ENCODE peak calls at places on chromosomes 11 and 22, in nine cellular contexts. One of them, this sample, is unnamed.

GRCh38 chr22:49983148-49984042 is 22.8 kb downstream of the PIM3 start:
- DNase-seq in stimulated activated CD4-positive, alpha-beta T cell treated with anti-CD3 and anti-CD28 coated beads, Interleukin-15, amount 100 ng/mL, for 48 hours: no peak
- DNase-seq in HTR-8/SVneo: no peak
- DNase-seq in adipocyte: no peak
- DNase-seq in GOT3: no peak
- DNase-seq in right atrium auricular region: no peak
- DNase-seq in activated CD8-positive, alpha-beta T cell treated with anti-CD3 and anti-CD28 coated beads for 36 hours: no peak
- DNase-seq in chondrocyte: peak
- DNase-seq in Calu3: no peak
- DNase-seq in this sample: no peak

GRCh38 chr11:10067629-10068300 is 226.3 kb downstream of the SBF2 start:
- DNase-seq in stimulated activated CD4-positive, alpha-beta T cell treated with anti-CD3 and anti-CD28 coated beads, Interleukin-15, amount 100 ng/mL, for 48 hours: no peak
- DNase-seq in HTR-8/SVneo: no peak
- DNase-seq in adipocyte: no peak
- DNase-seq in GOT3: no peak
- DNase-seq in right atrium auricular region: no peak
- DNase-seq in activated CD8-positive, alpha-beta T cell treated with anti-CD3 and anti-CD28 coated beads for 36 hours: no peak
- DNase-seq in chondrocyte: no peak
- DNase-seq in Calu3: no peak
- DNase-seq in this sample: no peak

GRCh38 chr11:73331138-73331916 is 23.3 kb downstream of the ARHGEF17 start:
- DNase-seq in stimulated activated CD4-positive, alpha-beta T cell treated with anti-CD3 and anti-CD28 coated beads, Interleukin-15, amount 100 ng/mL, for 48 hours: no peak
- DNase-seq in HTR-8/SVneo: peak
- DNase-seq in adipocyte: peak
- DNase-seq in GOT3: no peak
- DNase-seq in right atrium auricular region: no peak
- DNase-seq in activated CD8-positive, alpha-beta T cell treated with anti-CD3 and anti-CD28 coated beads for 36 hours: no peak
- DNase-seq in chondrocyte: no peak
- DNase-seq in Calu3: no peak
- DNase-seq in this sample: no peak

GRCh38 chr11:75583710-75584658 is 21.9 kb downstream of the SERPINH1 start:
- DNase-seq in stimulated activated CD4-positive, alpha-beta T cell treated with anti-CD3 and anti-CD28 coated beads, Interleukin-15, amount 100 ng/mL, for 48 hours: no peak
- DNase-seq in HTR-8/SVneo: peak
- DNase-seq in adipocyte: peak
- DNase-seq in GOT3: no peak
- DNase-seq in right atrium auricular region: peak
- DNase-seq in activated CD8-positive, alpha-beta T cell treated with anti-CD3 and anti-CD28 coated beads for 36 hours: peak
- DNase-seq in chondrocyte: no peak
- DNase-seq in Calu3: no peak
- DNase-seq in this sample: peak

GRCh38 chr11:35766651-35767050 is 104.1 kb downstream of the TRIM44 start:
- DNase-seq in stimulated activated CD4-positive, alpha-beta T cell treated with anti-CD3 and anti-CD28 coated beads, Interleukin-15, amount 100 ng/mL, for 48 hours: no peak
- DNase-seq in HTR-8/SVneo: no peak
- DNase-seq in adipocyte: no peak
- DNase-seq in GOT3: no peak
- DNase-seq in right atrium auricular region: no peak
- DNase-seq in activated CD8-positive, alpha-beta T cell treated with anti-CD3 and anti-CD28 coated beads for 36 hours: no peak
- DNase-seq in chondrocyte: no peak
- DNase-seq in Calu3: no peak
- DNase-seq in this sample: no peak

GRCh38 chr11:13984616-13985474 is 22.3 kb downstream of the SPON1 start:
- DNase-seq in stimulated activated CD4-positive, alpha-beta T cell treated with anti-CD3 and anti-CD28 coated beads, Interleukin-15, amount 100 ng/mL, for 48 hours: no peak
- DNase-seq in HTR-8/SVneo: no peak
- DNase-seq in adipocyte: peak
- DNase-seq in GOT3: no peak
- DNase-seq in right atrium auricular region: no peak
- DNase-seq in activated CD8-positive, alpha-beta T cell treated with anti-CD3 and anti-CD28 coated beads for 36 hours: no peak
- DNase-seq in chondrocyte: no peak
- DNase-seq in Calu3: no peak
- DNase-seq in this sample: peak

GRCh38 chr11:14687943-14688627 is 44.5 kb downstream of the PDE3B start:
- DNase-seq in stimulated activated CD4-positive, alpha-beta T cell treated with anti-CD3 and anti-CD28 coated beads, Interleukin-15, amount 100 ng/mL, for 48 hours: no peak
- DNase-seq in HTR-8/SVneo: no peak
- DNase-seq in adipocyte: no peak
- DNase-seq in GOT3: no peak
- DNase-seq in right atrium auricular region: no peak
- DNase-seq in activated CD8-positive, alpha-beta T cell treated with anti-CD3 and anti-CD28 coated beads for 36 hours: no peak
- DNase-seq in chondrocyte: no peak
- DNase-seq in Calu3: no peak
- DNase-seq in this sample: no peak

GRCh38 chr11:118224512-118225180 is at the start of gene JAML:
- DNase-seq in stimulated activated CD4-positive, alpha-beta T cell treated with anti-CD3 and anti-CD28 coated beads, Interleukin-15, amount 100 ng/mL, for 48 hours: peak
- DNase-seq in HTR-8/SVneo: no peak
- DNase-seq in adipocyte: no peak
- DNase-seq in GOT3: no peak
- DNase-seq in right atrium auricular region: no peak
- DNase-seq in activated CD8-positive, alpha-beta T cell treated with anti-CD3 and anti-CD28 coated beads for 36 hours: peak
- DNase-seq in chondrocyte: no peak
- DNase-seq in Calu3: no peak
- DNase-seq in this sample: no peak

GRCh38 chr11:725624-726202 is 19.7 kb downstream of the EPS8L2 start:
- DNase-seq in stimulated activated CD4-positive, alpha-beta T cell treated with anti-CD3 and anti-CD28 coated beads, Interleukin-15, amount 100 ng/mL, for 48 hours: no peak
- DNase-seq in HTR-8/SVneo: no peak
- DNase-seq in adipocyte: no peak
- DNase-seq in GOT3: no peak
- DNase-seq in right atrium auricular region: no peak
- DNase-seq in activated CD8-positive, alpha-beta T cell treated with anti-CD3 and anti-CD28 coated beads for 36 hours: peak
- DNase-seq in chondrocyte: no peak
- DNase-seq in Calu3: no peak
- DNase-seq in this sample: no peak